ENCODE peak calls at places on chromosomes 12 and 14, in six cellular contexts. One of them, this sample, is unnamed.

GRCh38 chr12:13039557-13039956 is 4.6 kb upstream of the FAM234B start:
- DNase-seq in foreskin fibroblast: no peak
- DNase-seq in choroid plexus epithelial cell: no peak
- DNase-seq in brain microvascular endothelial cell: no peak
- DNase-seq in PC-9: no peak
- DNase-seq in heart left ventricle: no peak
- DNase-seq in this sample: no peak

GRCh38 chr12:91854725-91855124 is 290.9 kb downstream of the BTG1 start:
- DNase-seq in foreskin fibroblast: peak
- DNase-seq in choroid plexus epithelial cell: peak
- DNase-seq in brain microvascular endothelial cell: peak
- DNase-seq in PC-9: no peak
- DNase-seq in heart left ventricle: no peak
- DNase-seq in this sample: peak

GRCh38 chr12:68785358-68785757 is 22.6 kb upstream of the MDM2 start:
- DNase-seq in foreskin fibroblast: no peak
- DNase-seq in choroid plexus epithelial cell: peak
- DNase-seq in brain microvascular endothelial cell: peak
- DNase-seq in PC-9: no peak
- DNase-seq in heart left ventricle: no peak
- DNase-seq in this sample: peak

GRCh38 chr12:4270016-4270669 is 3.4 kb upstream of the CCND2 start:
- DNase-seq in foreskin fibroblast: no peak
- DNase-seq in choroid plexus epithelial cell: no peak
- DNase-seq in brain microvascular endothelial cell: no peak
- DNase-seq in PC-9: no peak
- DNase-seq in heart left ventricle: no peak
- DNase-seq in this sample: no peak

GRCh38 chr12:120470150-120470817 is 736 bp upstream of the SRSF9 start:
- DNase-seq in foreskin fibroblast: no peak
- DNase-seq in choroid plexus epithelial cell: peak
- DNase-seq in brain microvascular endothelial cell: no peak
- DNase-seq in PC-9: peak
- DNase-seq in heart left ventricle: no peak
- DNase-seq in this sample: peak

GRCh38 chr14:37091651-37092050 is 80.8 kb downstream of the SLC25A21 start:
- DNase-seq in foreskin fibroblast: no peak
- DNase-seq in choroid plexus epithelial cell: peak
- DNase-seq in brain microvascular endothelial cell: no peak
- DNase-seq in PC-9: no peak
- DNase-seq in heart left ventricle: no peak
- DNase-seq in this sample: no peak

GRCh38 chr14:55705651-55706340 is 125.8 kb downstream of the KTN1 start:
- DNase-seq in foreskin fibroblast: no peak
- DNase-seq in choroid plexus epithelial cell: no peak
- DNase-seq in brain microvascular endothelial cell: no peak
- DNase-seq in PC-9: no peak
- DNase-seq in heart left ventricle: no peak
- DNase-seq in this sample: no peak

GRCh38 chr14:91867316-91867988 is at the start of gene TC2N:
- DNase-seq in foreskin fibroblast: no peak
- DNase-seq in choroid plexus epithelial cell: no peak
- DNase-seq in brain microvascular endothelial cell: no peak
- DNase-seq in PC-9: no peak
- DNase-seq in heart left ventricle: no peak
- DNase-seq in this sample: no peak

GRCh38 chr14:105867961-105868599 is 341.7 kb downstream of the TMEM121 start:
- DNase-seq in foreskin fibroblast: no peak
- DNase-seq in choroid plexus epithelial cell: no peak
- DNase-seq in brain microvascular endothelial cell: no peak
- DNase-seq in PC-9: no peak
- DNase-seq in heart left ventricle: peak
- DNase-seq in this sample: no peak

GRCh38 chr12:75699728-75700496 is 188.5 kb upstream of the KRR1 start:
- DNase-seq in foreskin fibroblast: peak
- DNase-seq in choroid plexus epithelial cell: peak
- DNase-seq in brain microvascular endothelial cell: peak
- DNase-seq in PC-9: peak
- DNase-seq in heart left ventricle: no peak
- DNase-seq in this sample: peak

GRCh38 chr12:40154381-40154780 is 48.5 kb upstream of the SLC2A13 start:
- DNase-seq in foreskin fibroblast: no peak
- DNase-seq in choroid plexus epithelial cell: no peak
- DNase-seq in brain microvascular endothelial cell: no peak
- DNase-seq in PC-9: no peak
- DNase-seq in heart left ventricle: no peak
- DNase-seq in this sample: no peak

GRCh38 chr12:76792828-76793227 is 28.9 kb downstream of the ZDHHC17 start:
- DNase-seq in foreskin fibroblast: no peak
- DNase-seq in choroid plexus epithelial cell: no peak
- DNase-seq in brain microvascular endothelial cell: no peak
- DNase-seq in PC-9: no peak
- DNase-seq in heart left ventricle: no peak
- DNase-seq in this sample: no peak

GRCh38 chr14:104388631-104389325 is 190.8 kb upstream of the C14orf180 start:
- DNase-seq in foreskin fibroblast: no peak
- DNase-seq in choroid plexus epithelial cell: no peak
- DNase-seq in brain microvascular endothelial cell: no peak
- DNase-seq in PC-9: no peak
- DNase-seq in heart left ventricle: peak
- DNase-seq in this sample: no peak

GRCh38 chr14:56280843-56281242 is 162.6 kb downstream of the PELI2 start:
- DNase-seq in foreskin fibroblast: no peak
- DNase-seq in choroid plexus epithelial cell: no peak
- DNase-seq in brain microvascular endothelial cell: no peak
- DNase-seq in PC-9: no peak
- DNase-seq in heart left ventricle: no peak
- DNase-seq in this sample: no peak

GRCh38 chr12:13304924-13305323 is 108.4 kb downstream of the EMP1 start:
- DNase-seq in foreskin fibroblast: no peak
- DNase-seq in choroid plexus epithelial cell: no peak
- DNase-seq in brain microvascular endothelial cell: no peak
- DNase-seq in PC-9: no peak
- DNase-seq in heart left ventricle: no peak
- DNase-seq in this sample: no peak

GRCh38 chr12:32146074-32146873 is 39.6 kb downstream of the BICD1 start:
- DNase-seq in foreskin fibroblast: no peak
- DNase-seq in choroid plexus epithelial cell: no peak
- DNase-seq in brain microvascular endothelial cell: no peak
- DNase-seq in PC-9: no peak
- DNase-seq in heart left ventricle: no peak
- DNase-seq in this sample: no peak

GRCh38 chr14:68779761-68780323 is 13.0 kb downstream of the ZFP36L1 start:
- DNase-seq in foreskin fibroblast: peak
- DNase-seq in choroid plexus epithelial cell: peak
- DNase-seq in brain microvascular endothelial cell: peak
- DNase-seq in PC-9: peak
- DNase-seq in heart left ventricle: peak
- DNase-seq in this sample: peak

GRCh38 chr12:131452444-131452860 is 258.4 kb upstream of the SFSWAP start:
- DNase-seq in foreskin fibroblast: no peak
- DNase-seq in choroid plexus epithelial cell: no peak
- DNase-seq in brain microvascular endothelial cell: no peak
- DNase-seq in PC-9: no peak
- DNase-seq in heart left ventricle: no peak
- DNase-seq in this sample: no peak

GRCh38 chr14:92603309-92604257 is 90.0 kb downstream of the RIN3 start:
- DNase-seq in foreskin fibroblast: no peak
- DNase-seq in choroid plexus epithelial cell: peak
- DNase-seq in brain microvascular endothelial cell: peak
- DNase-seq in PC-9: no peak
- DNase-seq in heart left ventricle: peak
- DNase-seq in this sample: peak

GRCh38 chr12:99810718-99811593 is 163.4 kb downstream of the GARIN6 start:
- DNase-seq in foreskin fibroblast: no peak
- DNase-seq in choroid plexus epithelial cell: peak
- DNase-seq in brain microvascular endothelial cell: peak
- DNase-seq in PC-9: no peak
- DNase-seq in heart left ventricle: no peak
- DNase-seq in this sample: peak

GRCh38 chr12:105253882-105254513 is 18.0 kb upstream of the APPL2 start:
- DNase-seq in foreskin fibroblast: peak
- DNase-seq in choroid plexus epithelial cell: peak
- DNase-seq in brain microvascular endothelial cell: peak
- DNase-seq in PC-9: no peak
- DNase-seq in heart left ventricle: no peak
- DNase-seq in this sample: peak

GRCh38 chr12:2138294-2138693 is 85.5 kb downstream of the CACNA1C start:
- DNase-seq in foreskin fibroblast: no peak
- DNase-seq in choroid plexus epithelial cell: no peak
- DNase-seq in brain microvascular endothelial cell: no peak
- DNase-seq in PC-9: no peak
- DNase-seq in heart left ventricle: no peak
- DNase-seq in this sample: no peak

GRCh38 chr12:65885716-65886115 is 61.4 kb downstream of the HMGA2 start:
- DNase-seq in foreskin fibroblast: no peak
- DNase-seq in choroid plexus epithelial cell: no peak
- DNase-seq in brain microvascular endothelial cell: no peak
- DNase-seq in PC-9: no peak
- DNase-seq in heart left ventricle: no peak
- DNase-seq in this sample: peak

GRCh38 chr14:23865502-23865901 is 88.1 kb upstream of the DHRS4 start:
- DNase-seq in foreskin fibroblast: no peak
- DNase-seq in choroid plexus epithelial cell: no peak
- DNase-seq in brain microvascular endothelial cell: no peak
- DNase-seq in PC-9: no peak
- DNase-seq in heart left ventricle: no peak
- DNase-seq in this sample: no peak

GRCh38 chr12:119236372-119236771 is 57.6 kb downstream of the HSPB8 start:
- DNase-seq in foreskin fibroblast: no peak
- DNase-seq in choroid plexus epithelial cell: no peak
- DNase-seq in brain microvascular endothelial cell: no peak
- DNase-seq in PC-9: no peak
- DNase-seq in heart left ventricle: no peak
- DNase-seq in this sample: no peak

GRCh38 chr14:68468437-68469207 is 324.2 kb downstream of the ZFP36L1 start:
- DNase-seq in foreskin fibroblast: peak
- DNase-seq in choroid plexus epithelial cell: peak
- DNase-seq in brain microvascular endothelial cell: peak
- DNase-seq in PC-9: peak
- DNase-seq in heart left ventricle: no peak
- DNase-seq in this sample: peak

DNA sequence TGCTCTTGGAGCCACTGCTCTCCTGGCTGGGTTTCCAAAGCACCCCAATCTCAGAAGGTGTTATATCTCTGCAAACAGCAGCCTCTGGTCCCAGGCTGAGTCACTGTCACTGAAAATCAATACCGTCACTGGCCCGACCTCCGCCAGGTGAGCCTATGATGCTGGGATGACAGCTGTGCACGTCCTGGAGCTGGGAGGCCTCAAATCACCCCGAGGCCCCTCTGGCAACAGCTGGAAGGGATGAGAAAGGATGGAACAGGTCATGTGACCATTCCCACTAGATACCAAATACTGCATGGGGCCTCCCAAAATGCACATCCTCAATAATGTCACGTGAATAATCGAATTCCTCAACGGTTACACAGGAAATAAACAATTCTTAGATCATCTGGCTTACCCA is 190.8 kb downstream of the TTC7B start:
- DNase-seq in foreskin fibroblast: peak
- DNase-seq in choroid plexus epithelial cell: no peak
- DNase-seq in brain microvascular endothelial cell: no peak
- DNase-seq in PC-9: no peak
- DNase-seq in heart left ventricle: no peak
- DNase-seq in this sample: no peak
- TF ChIP-seq CTCF in foreskin fibroblast: no peak
- TF ChIP-seq CTCF in choroid plexus epithelial cell: no peak
- TF ChIP-seq CTCF in brain microvascular endothelial cell: no peak
- TF ChIP-seq CTCF in PC-9: no peak
- TF ChIP-seq CTCF in heart left ventricle: no peak
- TF ChIP-seq CTCF in this sample: no peak

DNA sequence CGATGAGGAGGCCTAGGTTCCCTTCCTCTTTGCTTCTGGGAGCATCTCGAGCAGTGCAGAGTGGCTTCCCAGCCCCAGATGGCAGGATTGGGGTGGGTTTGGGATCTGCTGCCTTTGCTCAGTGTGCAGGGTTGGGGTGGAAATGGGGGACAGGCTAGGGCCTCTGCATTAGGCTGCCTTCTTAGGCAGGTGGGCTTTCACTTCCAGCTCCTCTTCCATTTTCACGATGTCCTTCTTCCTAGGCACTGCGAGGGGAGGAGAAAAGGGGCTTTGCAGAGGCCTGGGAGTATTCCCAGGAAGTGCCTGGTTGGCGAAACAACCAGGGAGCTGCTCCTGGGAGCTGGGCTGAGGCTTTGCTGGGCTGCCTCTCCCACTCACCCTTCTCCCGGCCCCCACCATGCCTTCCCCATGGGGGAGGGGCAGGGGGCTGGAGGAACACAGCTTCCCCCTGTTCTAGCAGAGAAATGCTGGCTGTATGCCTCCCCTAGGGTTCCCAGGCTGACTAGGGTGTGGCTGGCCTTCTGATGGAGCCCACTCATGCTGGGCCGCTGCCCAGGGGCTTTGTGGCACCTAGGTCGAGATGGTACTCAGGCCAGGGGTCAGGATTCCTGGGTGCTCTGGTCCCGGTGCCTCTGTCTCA is 2.4 kb downstream of the NR4A1 start:
- DNase-seq in foreskin fibroblast: no peak
- DNase-seq in choroid plexus epithelial cell: no peak
- DNase-seq in brain microvascular endothelial cell: no peak
- DNase-seq in PC-9: no peak
- DNase-seq in heart left ventricle: peak
- DNase-seq in this sample: peak
- H3K4me3 ChIP-seq in foreskin fibroblast: no peak
- H3K4me3 ChIP-seq in choroid plexus epithelial cell: no peak
- H3K4me3 ChIP-seq in brain microvascular endothelial cell: no peak
- H3K4me3 ChIP-seq in PC-9: no peak
- H3K4me3 ChIP-seq in heart left ventricle: peak
- H3K4me3 ChIP-seq in this sample: no peak

GRCh38 chr14:38724621-38725020 is 378.4 kb downstream of the SEC23A start:
- DNase-seq in foreskin fibroblast: no peak
- DNase-seq in choroid plexus epithelial cell: no peak
- DNase-seq in brain microvascular endothelial cell: no peak
- DNase-seq in PC-9: no peak
- DNase-seq in heart left ventricle: no peak
- DNase-seq in this sample: no peak

GRCh38 chr14:38718519-38718918 is 384.5 kb downstream of the SEC23A start:
- DNase-seq in foreskin fibroblast: no peak
- DNase-seq in choroid plexus epithelial cell: no peak
- DNase-seq in brain microvascular endothelial cell: no peak
- DNase-seq in PC-9: no peak
- DNase-seq in heart left ventricle: no peak
- DNase-seq in this sample: no peak

GRCh38 chr14:38721822-38722431 is 381.1 kb downstream of the SEC23A start:
- DNase-seq in foreskin fibroblast: peak
- DNase-seq in choroid plexus epithelial cell: peak
- DNase-seq in brain microvascular endothelial cell: peak
- DNase-seq in PC-9: peak
- DNase-seq in heart left ventricle: peak
- DNase-seq in this sample: peak

GRCh38 chr14:38723954-38724353 is 379.1 kb downstream of the SEC23A start:
- DNase-seq in foreskin fibroblast: no peak
- DNase-seq in choroid plexus epithelial cell: peak
- DNase-seq in brain microvascular endothelial cell: no peak
- DNase-seq in PC-9: no peak
- DNase-seq in heart left ventricle: no peak
- DNase-seq in this sample: peak

GRCh38 chr14:38723277-38723676 is 379.8 kb downstream of the SEC23A start:
- DNase-seq in foreskin fibroblast: no peak
- DNase-seq in choroid plexus epithelial cell: no peak
- DNase-seq in brain microvascular endothelial cell: no peak
- DNase-seq in PC-9: no peak
- DNase-seq in heart left ventricle: no peak
- DNase-seq in this sample: no peak
- TF ChIP-seq CTCF in foreskin fibroblast: no peak
- TF ChIP-seq CTCF in choroid plexus epithelial cell: no peak
- TF ChIP-seq CTCF in brain microvascular endothelial cell: no peak
- TF ChIP-seq CTCF in PC-9: no peak
- TF ChIP-seq CTCF in heart left ventricle: no peak
- TF ChIP-seq CTCF in this sample: no peak

GRCh38 chr14:73755434-73756014 is 41.3 kb upstream of the PNMA1 start:
- DNase-seq in foreskin fibroblast: no peak
- DNase-seq in choroid plexus epithelial cell: no peak
- DNase-seq in brain microvascular endothelial cell: no peak
- DNase-seq in PC-9: peak
- DNase-seq in heart left ventricle: no peak
- DNase-seq in this sample: no peak
- H3K4me3 ChIP-seq in foreskin fibroblast: peak
- H3K4me3 ChIP-seq in choroid plexus epithelial cell: no peak
- H3K4me3 ChIP-seq in brain microvascular endothelial cell: no peak
- H3K4me3 ChIP-seq in PC-9: no peak
- H3K4me3 ChIP-seq in heart left ventricle: peak
- H3K4me3 ChIP-seq in this sample: no peak

This sample was measured in fibroblast of pulmonary artery.